ENCODE peak calls at places on chromosomes 11 and 22, in four cellular contexts. A is neural progenitor cell, D is H9, G is psoas muscle. N is an unnamed sample. For H3K4me1, the result is how much of the 10 kb centered on the place peaks cover.

GRCh38 chr11:125871391-125872137 is 15.9 kb upstream of the HYLS1 start:
- DNase-seq in A (peak), D (peak), G (no peak), N (no peak)

GRCh38 chr11:87437844-87438223 is 400.1 kb downstream of the TMEM135 start:
- DNase-seq in A (no peak), D (no peak), G (no peak), N (no peak)

GRCh38 chr11:100203789-100204188 is 483.3 kb upstream of the ARHGAP42 start:
- DNase-seq in A (no peak), D (no peak), G (no peak), N (no peak)

GRCh38 chr11:129645943-129646342 is 169.7 kb upstream of the TMEM45B start:
- DNase-seq in A (no peak), D (no peak), G (no peak), N (no peak)

GRCh38 chr11:31445621-31446020 is 63.8 kb downstream of the IMMP1L start:
- DNase-seq in A (no peak), D (no peak), G (no peak), N (no peak)

GRCh38 chr11:21514298-21514697 is 678.6 kb upstream of the ANO5 start:
- DNase-seq in A (peak), D (peak), G (no peak), N (peak)

GRCh38 chr11:32178692-32179091 is 87.8 kb downstream of the RCN1 start:
- DNase-seq in A (no peak), D (no peak), G (no peak), N (no peak)

GRCh38 chr11:124657922-124658321 is 15.6 kb downstream of the SIAE start:
- DNase-seq in A (no peak), D (no peak), G (no peak), N (no peak)

GRCh38 chr11:6307879-6308278 is 12.4 kb downstream of the CAVIN3 start:
- DNase-seq in A (peak), D (no peak), G (no peak), N (no peak)

GRCh38 chr11:39037611-39038010 is 2421.8 kb downstream of the LRRC4C start:
- DNase-seq in A (no peak), D (no peak), G (no peak), N (no peak)

GRCh38 chr11:68959465-68960298 is 21.1 kb downstream of the MRGPRD start:
- DNase-seq in A (no peak), D (no peak), G (peak), N (no peak)

GRCh38 chr11:27545946-27546345 is 39.4 kb upstream of the LIN7C start:
- DNase-seq in A (peak), D (no peak), G (no peak), N (no peak)

GRCh38 chr11:17498058-17498457 is 21.4 kb upstream of the ABCC8 start:
- DNase-seq in A (no peak), D (peak), G (no peak), N (no peak)

GRCh38 chr11:88292156-88292844 is 45.2 kb downstream of the CTSC start:
- DNase-seq in A (no peak), D (no peak), G (no peak), N (peak)

GRCh38 chr11:101860694-101861371 is 54.0 kb upstream of the CEP126 start:
- DNase-seq in A (peak), D (peak), G (no peak), N (peak)

GRCh38 chr11:432501-433100 is 9.2 kb downstream of the ANO9 start:
- DNase-seq in A (no peak), D (no peak), G (peak), N (no peak)

GRCh38 chr11:8624698-8625097 is 30.7 kb upstream of the STK33 start:
- DNase-seq in A (no peak), D (no peak), G (no peak), N (no peak)

GRCh38 chr11:57473208-57473930 is 13.0 kb downstream of the RTN4RL2 start:
- DNase-seq in A (no peak), D (no peak), G (no peak), N (no peak)

GRCh38 chr11:85783758-85784157 is 27.2 kb downstream of the SYTL2 start:
- DNase-seq in A (no peak), D (no peak), G (no peak), N (peak)

GRCh38 chr11:65557280-65558001 is 718 bp downstream of the LTBP3 start:
- DNase-seq in A (peak), D (no peak), G (peak), N (peak)

GRCh38 chr11:114832532-114833125 is 154.3 kb downstream of the NXPE2 start:
- DNase-seq in A (no peak), D (no peak), G (no peak), N (no peak)

GRCh38 chr11:61961570-61962212 is 5.7 kb downstream of the FTH1 start:
- DNase-seq in A (no peak), D (no peak), G (peak), N (peak)

GRCh38 chr22:28992565-28993326 is 68.9 kb downstream of the C22orf31 start:
- DNase-seq in A (no peak), D (no peak), G (no peak), N (no peak)

GRCh38 chr11:104819603-104820002 is 78.7 kb downstream of the CASP12 start:
- DNase-seq in A (no peak), D (no peak), G (no peak), N (no peak)

GRCh38 chr22:24008381-24009226 is 2.5 kb upstream of the CABIN1 start:
- DNase-seq in A (no peak), D (no peak), G (no peak), N (no peak)

GRCh38 chr11:27485930-27486773 is 13.6 kb upstream of the LGR4 start:
- DNase-seq in A (peak), D (no peak), G (no peak), N (peak)

GRCh38 chr22:47705350-47705749 is 942.9 kb downstream of the TBC1D22A start:
- DNase-seq in A (no peak), D (no peak), G (no peak), N (no peak)

GRCh38 chr11:64340671-64341335 is 799 bp downstream of the CCDC88B start:
- DNase-seq in A (peak), D (peak), G (peak), N (no peak)

GRCh38 chr22:43218786-43219185 is 31.9 kb upstream of the TTLL12 start:
- DNase-seq in A (no peak), D (no peak), G (no peak), N (no peak)

GRCh38 chr11:16604784-16605439 is 133.5 kb upstream of the C11orf58 start:
- DNase-seq in A (peak), D (peak), G (peak), N (peak)

GRCh38 chr11:124277207-124277606 is 21.0 kb downstream of the OR8G5 start:
- DNase-seq in A (no peak), D (peak), G (no peak), N (no peak)

DNA sequence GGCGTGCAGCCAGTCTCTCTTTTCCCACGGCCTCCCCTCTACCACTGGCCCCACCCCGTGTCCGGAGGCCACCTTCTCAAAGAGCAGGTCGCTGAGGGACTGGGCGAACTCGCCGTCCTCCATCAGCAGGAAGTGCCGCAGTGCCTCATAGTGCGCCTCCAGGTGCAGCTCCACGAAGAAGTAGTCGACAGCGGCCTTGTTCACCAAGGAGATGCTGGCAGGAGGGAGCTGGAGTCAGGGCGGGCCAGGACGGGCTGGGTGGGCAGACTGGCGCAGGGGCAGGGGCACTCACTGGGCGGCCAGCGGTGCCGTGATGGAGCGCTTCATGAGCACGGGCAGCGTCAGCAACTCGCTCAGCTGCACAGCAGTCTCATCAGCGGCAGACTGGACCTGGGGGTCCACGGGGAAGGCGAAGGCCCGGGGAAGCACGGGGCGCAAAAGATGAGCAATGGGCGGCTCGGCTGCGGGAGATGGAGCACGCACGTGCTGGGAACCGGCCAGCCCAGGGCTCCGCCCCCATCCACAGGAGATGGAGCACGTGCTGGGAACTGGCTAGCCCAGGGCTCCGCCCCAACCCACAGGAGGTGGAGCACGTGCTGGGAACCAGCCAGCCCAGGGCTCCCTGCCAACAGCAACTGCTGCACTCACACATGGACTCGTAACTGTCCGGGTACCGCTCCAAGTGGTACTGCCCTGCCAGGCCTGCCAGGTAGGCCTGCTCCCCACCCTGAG is 18.4 kb downstream of the SELENOO start:
- DNase-seq in A (no peak), D (peak), G (peak), N (peak)
- H3K27ac ChIP-seq in A (no peak), D (no peak), G (no peak), N (peak)

GRCh38 chr11:95135880-95136279 is 46.2 kb downstream of the ENDOD1 start:
- DNase-seq in A (no peak), D (no peak), G (no peak), N (no peak)

GRCh38 chr11:95135155-95135554 is 45.5 kb downstream of the ENDOD1 start:
- DNase-seq in A (no peak), D (no peak), G (no peak), N (peak)

GRCh38 chr11:95132956-95133355 is 43.3 kb downstream of the ENDOD1 start:
- DNase-seq in A (no peak), D (no peak), G (no peak), N (no peak)

GRCh38 chr11:95137299-95137698 is 47.7 kb downstream of the ENDOD1 start:
- DNase-seq in A (no peak), D (no peak), G (no peak), N (no peak)

DNA sequence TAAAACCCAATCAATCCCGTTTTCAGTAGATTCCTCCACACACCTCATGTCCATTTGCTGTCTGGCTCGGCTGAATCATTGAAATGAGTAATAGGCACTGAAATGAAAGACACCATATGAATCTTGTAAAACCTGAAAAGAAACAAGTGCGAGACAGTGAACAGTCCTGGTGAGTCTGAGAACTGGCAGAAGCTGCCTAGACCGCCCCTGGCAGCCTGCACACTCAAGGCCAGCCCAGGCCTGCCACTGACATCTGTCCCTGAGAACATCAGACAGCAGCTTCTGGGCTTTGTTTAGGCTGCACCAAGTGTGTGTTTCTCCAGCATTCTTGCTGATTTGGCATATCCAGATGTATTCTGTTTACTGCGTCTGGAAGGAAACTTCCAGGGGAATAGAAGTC is 44.8 kb downstream of the ENDOD1 start:
- DNase-seq in A (no peak), D (no peak), G (no peak), N (no peak)
- H3K4me1 ChIP-seq in A (under half), D (under half), G (under half), N (under half)

GRCh38 chr11:79419120-79419519 is 21.7 kb downstream of the TENM4 start:
- DNase-seq in A (no peak), D (no peak), G (no peak), N (no peak)
- H3K27ac ChIP-seq in A (no peak), D (no peak), G (no peak), N (no peak)

GRCh38 chr11:2558861-2559526 is 114.2 kb downstream of the KCNQ1 start:
- DNase-seq in A (no peak), D (no peak), G (peak), N (no peak)
- H3K4me1 ChIP-seq in A (under half), D (under half), G (under half), N (under half)

DNA sequence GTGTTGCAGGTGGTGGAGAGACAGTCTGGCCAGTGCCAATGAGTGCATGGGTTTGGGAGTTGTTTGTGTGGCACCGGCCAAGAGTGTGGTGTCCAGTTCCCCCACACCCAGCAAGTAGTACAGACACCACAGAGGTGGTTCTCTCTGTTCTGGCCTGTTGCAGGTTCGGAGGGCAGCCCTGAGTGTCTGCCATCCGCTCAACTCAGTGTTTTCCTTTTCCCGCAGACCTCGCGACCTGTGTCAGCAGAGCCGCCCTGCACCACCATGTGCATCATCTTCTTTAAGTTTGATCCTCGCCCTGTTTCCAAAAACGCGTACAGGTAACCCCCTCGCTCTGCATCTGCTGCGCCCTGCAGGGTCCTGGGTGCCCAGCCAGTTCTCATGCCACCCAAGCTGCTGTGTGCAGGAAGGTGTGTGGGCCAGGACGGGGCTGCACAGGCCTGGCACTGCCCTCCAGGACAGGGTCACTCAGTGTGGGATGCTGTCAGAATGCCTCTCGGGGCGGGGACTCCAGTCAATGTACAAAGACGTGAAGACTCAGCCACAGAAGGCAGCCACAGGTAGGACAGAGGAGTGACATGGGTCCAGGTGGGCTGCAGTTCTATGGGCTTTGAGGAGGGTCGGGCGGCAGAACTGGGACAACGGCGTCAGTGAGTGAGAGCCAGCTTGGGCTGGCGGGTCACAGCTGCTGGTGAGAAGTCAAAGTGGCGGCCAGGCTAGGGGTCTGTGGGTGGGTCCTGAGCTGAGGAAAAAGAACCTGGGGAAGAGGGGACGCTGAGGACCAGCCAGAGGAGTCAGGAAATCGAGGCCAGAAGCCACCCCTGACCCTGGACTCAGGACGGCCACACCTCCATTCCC is 15.9 kb downstream of the TANGO2 start:
- DNase-seq in A (no peak), D (no peak), G (no peak), N (no peak)
- H3K27ac ChIP-seq in A (no peak), D (no peak), G (no peak), N (no peak)